ENCODE peak calls at places on chromosomes 6 and 20, in five cellular contexts. One of them, this sample, is unnamed.

GRCh38 chr6:169224185-169224695 is 29.4 kb downstream of the THBS2 start:
- DNase-seq in adrenal gland: peak; percentile 89
- DNase-seq in body of pancreas: no peak
- DNase-seq in H9: no peak
- DNase-seq in right lobe of liver: peak; percentile 39
- DNase-seq in this sample: no peak

GRCh38 chr6:112218563-112218962 is 35.8 kb downstream of the LAMA4 start:
- DNase-seq in adrenal gland: peak; percentile 29
- DNase-seq in body of pancreas: no peak
- DNase-seq in H9: no peak
- DNase-seq in right lobe of liver: peak; percentile 69
- DNase-seq in this sample: no peak

GRCh38 chr6:15879372-15880261 is 216.8 kb upstream of the DTNBP1 start:
- DNase-seq in adrenal gland: peak; percentile 70
- DNase-seq in body of pancreas: peak; percentile 53
- DNase-seq in H9: no peak
- DNase-seq in right lobe of liver: no peak
- DNase-seq in this sample: peak; percentile 71

GRCh38 chr6:92292067-92292466 is 1127.3 kb downstream of the EPHA7 start:
- DNase-seq in adrenal gland: no peak
- DNase-seq in body of pancreas: no peak
- DNase-seq in H9: no peak
- DNase-seq in right lobe of liver: no peak
- DNase-seq in this sample: no peak

GRCh38 chr20:31630187-31630790 is 7.4 kb upstream of the COX4I2 start:
- DNase-seq in adrenal gland: no peak
- DNase-seq in body of pancreas: peak; percentile 79
- DNase-seq in H9: no peak
- DNase-seq in right lobe of liver: no peak
- DNase-seq in this sample: no peak

GRCh38 chr6:66662196-66662595 is 955.2 kb upstream of the EYS start:
- DNase-seq in adrenal gland: no peak
- DNase-seq in body of pancreas: no peak
- DNase-seq in H9: no peak
- DNase-seq in right lobe of liver: no peak
- DNase-seq in this sample: no peak

GRCh38 chr6:50187212-50188055 is 137.7 kb upstream of the DEFB112 start:
- DNase-seq in adrenal gland: no peak
- DNase-seq in body of pancreas: no peak
- DNase-seq in H9: no peak
- DNase-seq in right lobe of liver: no peak
- DNase-seq in this sample: no peak

GRCh38 chr6:71533939-71534379 is 245.3 kb downstream of the OGFRL1 start:
- DNase-seq in adrenal gland: no peak
- DNase-seq in body of pancreas: no peak
- DNase-seq in H9: no peak
- DNase-seq in right lobe of liver: no peak
- DNase-seq in this sample: no peak

GRCh38 chr6:98657764-98658163 is 176.6 kb upstream of the POU3F2 start:
- DNase-seq in adrenal gland: peak; percentile 28
- DNase-seq in body of pancreas: no peak
- DNase-seq in H9: no peak
- DNase-seq in right lobe of liver: no peak
- DNase-seq in this sample: peak; percentile 58

GRCh38 chr20:64101731-64102621 is 5.4 kb downstream of the NPBWR2 start:
- DNase-seq in adrenal gland: no peak
- DNase-seq in body of pancreas: peak; percentile 35
- DNase-seq in H9: peak; percentile 74
- DNase-seq in right lobe of liver: no peak
- DNase-seq in this sample: peak; percentile 78

GRCh38 chr20:33862709-33863403 is 51.7 kb downstream of the CHMP4B start:
- DNase-seq in adrenal gland: peak; percentile 38
- DNase-seq in body of pancreas: peak; percentile 33
- DNase-seq in H9: peak; percentile 86
- DNase-seq in right lobe of liver: no peak
- DNase-seq in this sample: peak; percentile 77

GRCh38 chr20:38658879-38659612 is 57.4 kb downstream of the ARHGAP40 start:
- DNase-seq in adrenal gland: peak; percentile 25
- DNase-seq in body of pancreas: peak; percentile 40
- DNase-seq in H9: peak; percentile 87
- DNase-seq in right lobe of liver: no peak
- DNase-seq in this sample: no peak

GRCh38 chr6:106448000-106448426 is 87.5 kb downstream of the CRYBG1 start:
- DNase-seq in adrenal gland: peak; percentile 17
- DNase-seq in body of pancreas: no peak
- DNase-seq in H9: no peak
- DNase-seq in right lobe of liver: no peak
- DNase-seq in this sample: peak; percentile 75

GRCh38 chr6:47532981-47533585 is 55.5 kb downstream of the CD2AP start:
- DNase-seq in adrenal gland: no peak
- DNase-seq in body of pancreas: no peak
- DNase-seq in H9: no peak
- DNase-seq in right lobe of liver: no peak
- DNase-seq in this sample: no peak

GRCh38 chr20:10448270-10449156 is 13.4 kb downstream of the SLX4IP start:
- DNase-seq in adrenal gland: no peak
- DNase-seq in body of pancreas: no peak
- DNase-seq in H9: no peak
- DNase-seq in right lobe of liver: no peak
- DNase-seq in this sample: no peak

GRCh38 chr6:163419413-163420314 is 5.1 kb downstream of the QKI start:
- DNase-seq in adrenal gland: no peak
- DNase-seq in body of pancreas: no peak
- DNase-seq in H9: no peak
- DNase-seq in right lobe of liver: no peak
- DNase-seq in this sample: no peak

GRCh38 chr20:63226020-63226943 is 9.4 kb upstream of the BIRC7 start:
- DNase-seq in adrenal gland: no peak
- DNase-seq in body of pancreas: no peak
- DNase-seq in H9: no peak
- DNase-seq in right lobe of liver: no peak
- DNase-seq in this sample: no peak

GRCh38 chr6:11685411-11686093 is 93.1 kb downstream of the ADTRP start:
- DNase-seq in adrenal gland: no peak
- DNase-seq in body of pancreas: no peak
- DNase-seq in H9: no peak
- DNase-seq in right lobe of liver: no peak
- DNase-seq in this sample: no peak

GRCh38 chr20:7714549-7714948 is 225.7 kb downstream of the HAO1 start:
- DNase-seq in adrenal gland: no peak
- DNase-seq in body of pancreas: no peak
- DNase-seq in H9: no peak
- DNase-seq in right lobe of liver: peak; percentile 58
- DNase-seq in this sample: no peak

GRCh38 chr6:79630883-79631799 is at the start of gene SH3BGRL2:
- DNase-seq in adrenal gland: peak; percentile 76
- DNase-seq in body of pancreas: peak; percentile 90
- DNase-seq in H9: peak; percentile 85
- DNase-seq in right lobe of liver: peak; percentile 98
- DNase-seq in this sample: peak; percentile 88

GRCh38 chr6:105992315-105992961 is 93.7 kb upstream of the PRDM1 start:
- DNase-seq in adrenal gland: peak; percentile 77
- DNase-seq in body of pancreas: peak; percentile 84
- DNase-seq in H9: peak; percentile 87
- DNase-seq in right lobe of liver: peak; percentile 91
- DNase-seq in this sample: peak; percentile 92

GRCh38 chr6:143357152-143357551 is 93.3 kb downstream of the ADAT2 start:
- DNase-seq in adrenal gland: no peak
- DNase-seq in body of pancreas: no peak
- DNase-seq in H9: no peak
- DNase-seq in right lobe of liver: no peak
- DNase-seq in this sample: no peak

GRCh38 chr6:36688534-36689075 is 9.0 kb upstream of the RAB44 start:
- DNase-seq in adrenal gland: no peak
- DNase-seq in body of pancreas: no peak
- DNase-seq in H9: no peak
- DNase-seq in right lobe of liver: peak; percentile 15
- DNase-seq in this sample: peak; percentile 12

GRCh38 chr20:49785851-49786174 is 26.8 kb upstream of the SLC9A8 start:
- DNase-seq in adrenal gland: no peak
- DNase-seq in body of pancreas: no peak
- DNase-seq in H9: no peak
- DNase-seq in right lobe of liver: no peak
- DNase-seq in this sample: no peak

GRCh38 chr6:128259036-128259734 is 261.2 kb downstream of the PTPRK start:
- DNase-seq in adrenal gland: no peak
- DNase-seq in body of pancreas: no peak
- DNase-seq in H9: no peak
- DNase-seq in right lobe of liver: no peak
- DNase-seq in this sample: no peak

GRCh38 chr6:89347825-89348224 is 4.7 kb downstream of the UBE2J1 start:
- DNase-seq in adrenal gland: no peak
- DNase-seq in body of pancreas: peak; percentile 42
- DNase-seq in H9: no peak
- DNase-seq in right lobe of liver: no peak
- DNase-seq in this sample: no peak

GRCh38 chr20:34549291-34549928 is 9.1 kb upstream of the MAP1LC3A start:
- DNase-seq in adrenal gland: no peak
- DNase-seq in body of pancreas: peak; percentile 68
- DNase-seq in H9: peak; percentile 91
- DNase-seq in right lobe of liver: no peak
- DNase-seq in this sample: no peak

GRCh38 chr6:70413114-70413828 is at the start of gene FAM135A:
- DNase-seq in adrenal gland: peak; percentile 99
- DNase-seq in body of pancreas: peak; percentile 100
- DNase-seq in H9: peak; percentile 99
- DNase-seq in right lobe of liver: peak; percentile 100
- DNase-seq in this sample: peak; percentile 99

GRCh38 chr6:70413829-70414494 is 654 bp downstream of the FAM135A start:
- DNase-seq in adrenal gland: no peak
- DNase-seq in body of pancreas: no peak
- DNase-seq in H9: no peak
- DNase-seq in right lobe of liver: peak; percentile 46
- DNase-seq in this sample: no peak

GRCh38 chr6:70415247-70415646 is 1.9 kb downstream of the FAM135A start:
- DNase-seq in adrenal gland: no peak
- DNase-seq in body of pancreas: no peak
- DNase-seq in H9: no peak
- DNase-seq in right lobe of liver: no peak
- DNase-seq in this sample: no peak

GRCh38 chr6:70415660-70416059 is 2.4 kb downstream of the FAM135A start:
- DNase-seq in adrenal gland: no peak
- DNase-seq in body of pancreas: no peak
- DNase-seq in H9: no peak
- DNase-seq in right lobe of liver: no peak
- DNase-seq in this sample: no peak

GRCh38 chr6:70414813-70415212 is 1.5 kb downstream of the FAM135A start:
- DNase-seq in adrenal gland: no peak
- DNase-seq in body of pancreas: no peak
- DNase-seq in H9: no peak
- DNase-seq in right lobe of liver: no peak
- DNase-seq in this sample: no peak
- TF ChIP-seq CTCF in adrenal gland: no peak
- TF ChIP-seq CTCF in body of pancreas: no peak
- TF ChIP-seq CTCF in H9: no peak
- TF ChIP-seq CTCF in right lobe of liver: no peak
- TF ChIP-seq CTCF in this sample: no peak

DNA sequence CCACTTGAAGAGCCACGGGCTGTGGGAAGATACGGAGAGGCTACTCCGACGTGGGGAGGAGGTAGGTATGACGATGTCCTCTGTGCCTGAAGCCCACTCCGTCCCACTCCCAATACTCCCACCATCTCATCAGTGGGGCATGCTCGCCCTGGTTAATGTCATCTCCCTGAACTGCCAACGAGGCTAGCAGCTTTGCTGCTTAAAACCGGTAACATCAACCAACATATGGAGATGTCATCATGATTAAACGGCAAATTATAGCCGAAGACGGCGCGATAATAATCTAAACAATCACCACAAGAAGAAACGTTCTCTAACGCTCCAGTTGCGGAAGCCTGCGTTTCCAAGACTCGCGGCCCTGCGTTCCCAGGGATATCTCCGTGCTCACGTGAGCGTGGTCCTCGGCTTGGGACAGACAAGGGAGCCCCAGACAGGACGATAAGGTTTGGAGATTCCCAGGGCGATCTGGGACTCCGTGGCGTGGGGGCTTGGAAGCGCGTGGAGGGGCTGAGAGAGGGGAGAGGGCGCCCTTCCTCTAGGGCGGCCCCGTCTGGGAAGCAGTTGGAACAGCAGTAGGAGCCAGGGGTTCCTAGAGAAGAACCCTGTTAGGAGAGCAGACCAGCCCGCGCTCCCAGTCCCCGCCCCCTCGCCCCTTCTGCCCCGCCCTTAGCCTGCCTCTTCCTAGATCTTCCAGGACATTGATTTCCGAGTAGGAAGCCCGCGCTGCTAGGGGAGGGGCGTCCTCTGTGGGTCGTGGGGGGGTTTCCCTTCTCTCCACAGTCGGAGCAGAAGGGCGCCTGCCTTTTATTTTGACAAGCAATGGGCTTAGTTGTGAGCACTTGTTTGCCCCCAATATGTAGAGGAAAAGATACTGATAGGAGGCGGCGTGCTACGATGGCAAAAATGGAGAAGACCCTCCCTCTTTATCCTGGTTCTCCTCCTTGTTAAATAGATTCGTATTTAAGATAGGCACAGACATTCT is 10.7 kb downstream of the NRN1 start:
- DNase-seq in adrenal gland: peak; percentile 72
- DNase-seq in body of pancreas: peak; percentile 33
- DNase-seq in H9: peak; percentile 94
- DNase-seq in right lobe of liver: peak; percentile 68
- DNase-seq in this sample: peak; percentile 85
- H3K27me3 ChIP-seq in adrenal gland: peaks cover 69% of the 10 kb centered on the region
- H3K27me3 ChIP-seq in body of pancreas: peaks cover 61% of the 10 kb centered on the region
- H3K27me3 ChIP-seq in H9: peaks cover 85% of the 10 kb centered on the region
- H3K27me3 ChIP-seq in right lobe of liver: peaks cover 53% of the 10 kb centered on the region
- H3K27me3 ChIP-seq in this sample: peaks cover 89% of the 10 kb centered on the region

DNA sequence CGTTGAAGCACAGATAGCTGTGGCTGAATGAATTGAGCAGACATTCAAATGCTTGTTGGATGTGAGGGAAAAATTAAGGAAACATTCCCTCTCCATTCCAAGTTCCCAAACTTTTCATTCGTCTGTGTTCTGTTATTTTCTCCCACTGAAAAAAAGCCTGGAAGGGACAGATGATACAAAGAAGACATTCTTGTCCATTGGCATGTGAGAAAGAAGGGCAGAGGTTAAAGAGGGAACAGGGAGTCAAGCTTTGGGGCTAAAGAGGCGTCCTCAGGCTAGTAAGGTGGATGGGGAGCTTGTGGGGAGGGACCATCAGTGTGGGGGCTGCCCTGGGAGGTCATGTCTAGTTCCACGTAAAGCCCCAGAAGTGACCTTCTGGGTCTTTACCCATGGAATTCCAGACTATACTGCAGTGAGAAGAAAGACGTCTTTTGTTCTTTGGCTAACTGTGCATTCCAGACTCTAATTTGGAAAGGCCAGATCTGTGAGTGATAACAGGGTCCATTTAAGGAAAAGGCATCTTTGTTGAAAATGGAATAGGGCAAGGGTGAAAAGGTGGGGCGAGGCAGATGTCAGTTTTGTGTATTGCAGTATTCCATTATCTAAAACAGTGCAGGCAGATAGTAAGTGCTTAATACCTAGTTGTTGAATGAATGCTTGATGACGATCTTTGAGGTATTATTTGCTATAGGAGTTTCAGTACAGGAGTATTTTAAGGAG is 117.5 kb downstream of the SOX4 start:
- DNase-seq in adrenal gland: no peak
- DNase-seq in body of pancreas: no peak
- DNase-seq in H9: no peak
- DNase-seq in right lobe of liver: no peak
- DNase-seq in this sample: no peak
- H3K4me1 ChIP-seq in adrenal gland: no peaks in the 10 kb centered on the region
- H3K4me1 ChIP-seq in body of pancreas: peaks cover 4% of the 10 kb centered on the region
- H3K4me1 ChIP-seq in H9: peaks cover 19% of the 10 kb centered on the region
- H3K4me1 ChIP-seq in right lobe of liver: no peaks in the 10 kb centered on the region
- H3K4me1 ChIP-seq in this sample: no peaks in the 10 kb centered on the region

GRCh38 chr6:159118941-159119340 is 50.3 kb upstream of the FNDC1 start:
- DNase-seq in adrenal gland: no peak
- DNase-seq in body of pancreas: no peak
- DNase-seq in H9: no peak
- DNase-seq in right lobe of liver: no peak
- DNase-seq in this sample: no peak
- TF ChIP-seq CTCF in adrenal gland: no peak
- TF ChIP-seq CTCF in body of pancreas: no peak
- TF ChIP-seq CTCF in H9: peak; percentile 13
- TF ChIP-seq CTCF in right lobe of liver: no peak
- TF ChIP-seq CTCF in this sample: no peak